ENCODE peak calls at places on chromosome 7, in nine cellular contexts. N, G, W, M, Q, D, P, Y and V are unnamed samples.

GRCh38 chr7:87604264-87604663 is 3.6 kb upstream of the ABCB1 start:
- DNase-seq in M (no peak), W (no peak), Q (no peak), G (no peak), Y (no peak), N (no peak), D (no peak), P (no peak), V (no peak)

GRCh38 chr7:112080441-112080840 is 125.8 kb downstream of the DOCK4 start:
- DNase-seq in Y (peak; percentile 40), N (no peak), Q (no peak), W (peak; percentile 85), P (peak; percentile 57), D (peak; percentile 67), M (peak; percentile 41), G (peak; percentile 89), V (peak; percentile 93)

GRCh38 chr7:22564511-22565045 is 64.6 kb upstream of the STEAP1B start:
- DNase-seq in M (peak; percentile 92), G (peak; percentile 81), P (no peak), Y (no peak), D (no peak), W (peak; percentile 96), N (no peak), Q (no peak), V (peak; percentile 97)

GRCh38 chr7:27173412-27174076 is 576 bp downstream of the HOXA10 start:
- DNase-seq in Q (peak; percentile 48), W (no peak), P (no peak), Y (no peak), M (peak; percentile 79), N (peak; percentile 79), G (peak; percentile 10), D (no peak), V (no peak)

GRCh38 chr7:149771199-149771636 is 2.2 kb downstream of the ZNF467 start:
- DNase-seq in P (no peak), Y (no peak), Q (no peak), G (no peak), D (no peak), W (no peak), N (peak; percentile 79), M (peak; percentile 76), V (no peak)

GRCh38 chr7:141945356-141945755 is 1.4 kb downstream of the CLEC5A start:
- DNase-seq in W (no peak), P (no peak), G (no peak), Q (no peak), N (no peak), Y (no peak), M (no peak), D (no peak), V (no peak)

GRCh38 chr7:5248201-5248885 is 34.4 kb upstream of the SLC29A4 start:
- DNase-seq in W (peak; percentile 8), G (peak; percentile 60), Y (peak; percentile 68), N (peak; percentile 91), M (no peak), Q (no peak), D (no peak), P (no peak), V (peak; percentile 51)

GRCh38 chr7:142450206-142450605 is 192.3 kb upstream of the PRSS58 start:
- DNase-seq in M (no peak), N (no peak), P (no peak), Y (no peak), Q (no peak), W (no peak), G (no peak), D (no peak), V (no peak)

GRCh38 chr7:150734293-150734692 is 2.9 kb upstream of the GIMAP5 start:
- DNase-seq in W (no peak), G (no peak), Y (no peak), N (no peak), P (peak; percentile 40), D (no peak), Q (no peak), M (no peak), V (no peak)

GRCh38 chr7:25124485-25125136 is 449 bp downstream of the CYCS start:
- DNase-seq in Y (no peak), W (peak; percentile 6), P (peak; percentile 38), G (peak; percentile 36), Q (no peak), D (no peak), M (peak; percentile 22), N (no peak), V (peak; percentile 37)

GRCh38 chr7:74083117-74083876 is at the start of gene LIMK1:
- DNase-seq in Y (no peak), N (peak; percentile 93), G (peak; percentile 84), D (peak; percentile 42), M (peak; percentile 99), W (peak; percentile 50), Q (peak; percentile 87), P (peak; percentile 86), V (peak; percentile 66)

GRCh38 chr7:129503725-129504124 is 1.4 kb downstream of the SMKR1 start:
- DNase-seq in M (no peak), Y (no peak), G (no peak), N (no peak), W (no peak), D (no peak), Q (no peak), P (no peak), V (no peak)

GRCh38 chr7:21251166-21251806 is 176.6 kb upstream of the SP4 start:
- DNase-seq in N (no peak), G (no peak), P (no peak), Y (no peak), Q (no peak), D (no peak), W (no peak), M (peak; percentile 19), V (no peak)

GRCh38 chr7:105011771-105012502 is 2.1 kb upstream of the KMT2E start:
- DNase-seq in N (no peak), G (no peak), Q (no peak), W (no peak), P (no peak), Y (no peak), D (no peak), M (peak; percentile 70), V (no peak)

GRCh38 chr7:29882481-29882880 is 76.2 kb downstream of the WIPF3 start:
- DNase-seq in Y (no peak), W (no peak), M (no peak), N (no peak), P (no peak), D (no peak), G (no peak), Q (no peak), V (no peak)

GRCh38 chr7:29883462-29884398 is 77.4 kb downstream of the WIPF3 start:
- DNase-seq in Y (no peak), G (no peak), Q (no peak), N (no peak), P (no peak), W (no peak), M (peak; percentile 79), D (no peak), V (no peak)

GRCh38 chr7:29885626-29886025 is 79.3 kb downstream of the WIPF3 start:
- DNase-seq in N (no peak), W (no peak), Q (no peak), M (no peak), P (no peak), Y (no peak), D (no peak), G (no peak), V (no peak)

GRCh38 chr7:29886827-29887226 is 80.5 kb downstream of the WIPF3 start:
- DNase-seq in G (no peak), Q (no peak), M (no peak), Y (no peak), W (no peak), N (no peak), D (no peak), P (no peak), V (no peak)

DNA sequence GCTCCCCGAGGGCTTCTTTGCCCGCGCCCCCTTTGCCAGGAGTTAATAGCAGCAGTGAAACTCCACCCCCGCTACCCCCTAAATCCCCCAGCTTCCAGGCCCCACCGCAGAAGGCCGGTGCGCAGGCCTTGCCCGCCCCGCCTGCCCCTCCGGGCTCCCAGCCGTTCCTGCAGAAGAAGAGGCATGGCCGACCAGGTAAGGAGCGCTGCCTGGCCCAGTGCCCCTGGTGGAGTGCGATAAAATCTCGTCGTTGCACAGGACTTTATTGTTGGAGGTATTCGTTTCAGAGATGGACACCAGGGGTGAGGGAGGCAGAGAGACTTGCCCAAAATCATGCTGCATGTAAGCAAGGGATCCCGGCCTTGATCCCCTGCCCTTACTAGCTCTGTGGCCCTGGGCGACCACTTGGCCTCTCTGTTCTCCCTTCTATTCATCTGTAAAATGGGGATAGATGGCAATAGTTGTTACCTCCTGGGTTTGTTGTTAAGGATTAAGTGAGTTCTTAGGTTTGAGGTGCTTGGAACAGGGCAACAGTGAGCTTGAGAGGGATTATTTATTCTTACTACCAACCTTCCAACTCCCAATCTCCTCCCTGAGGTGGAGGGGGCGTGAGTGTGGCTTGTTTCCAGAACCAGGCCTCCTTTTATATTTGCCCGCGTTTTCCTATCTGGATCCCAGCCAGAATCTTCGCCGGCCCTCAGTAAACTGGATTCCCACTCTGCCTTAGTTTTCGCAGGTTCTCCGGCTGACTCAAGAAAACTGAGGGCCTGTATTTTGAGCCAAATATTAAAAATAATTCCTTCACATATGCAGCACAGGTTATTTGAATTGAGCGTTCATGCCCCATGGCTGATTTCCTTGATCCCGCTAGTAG is 78.3 kb downstream of the WIPF3 start:
- DNase-seq in M (no peak), N (no peak), W (no peak), G (no peak), P (no peak), D (no peak), Y (no peak), Q (no peak), V (no peak)
- H3K4me3 ChIP-seq in M (no peak overlapping the region), N (no peak overlapping the region), W (no peak overlapping the region), G (no peak overlapping the region), P (no peak overlapping the region), D (no peak overlapping the region), Y (peak overlapping the region; percentile 40), Q (no peak overlapping the region), V (no peak overlapping the region)

GRCh38 chr7:110264288-110264687 is 826.6 kb upstream of the LRRN3 start:
- DNase-seq in G (no peak), N (no peak), P (no peak), D (no peak), Y (no peak), W (no peak), Q (no peak), M (no peak), V (no peak)
- TF ChIP-seq CTCF in G (no peak), N (no peak), P (no peak), D (no peak), Y (no peak), W (no peak), Q (no peak), M (no peak), V (no peak)

DNA sequence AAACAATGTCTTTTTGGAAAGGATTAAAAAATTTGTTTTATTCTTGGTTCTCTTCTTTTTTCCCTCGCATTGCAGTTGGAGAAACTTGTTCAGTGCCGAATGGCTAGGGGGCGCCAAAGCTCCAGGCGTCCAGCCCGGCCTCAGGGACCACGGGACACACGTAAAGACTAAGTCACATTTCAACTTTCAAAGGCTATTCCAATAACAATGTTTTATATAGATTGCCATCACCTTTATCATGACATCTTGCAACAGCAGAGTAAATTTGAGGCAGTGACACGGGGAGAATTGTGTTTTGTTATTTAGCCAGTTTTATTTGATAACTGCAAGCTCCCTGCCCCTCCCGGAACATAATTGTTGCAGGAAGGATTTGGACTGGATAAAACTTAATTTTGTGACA is 2.2 kb upstream of the IGFBP3 start:
- DNase-seq in Q (peak; percentile 76), G (peak; percentile 78), M (peak; percentile 78), D (no peak), Y (peak; percentile 38), W (peak; percentile 46), P (peak; percentile 39), N (peak; percentile 90), V (peak; percentile 81)
- H3K4me3 ChIP-seq in Q (no peak overlapping the region), G (no peak overlapping the region), M (peak overlapping the region; percentile 77), D (no peak overlapping the region), Y (no peak overlapping the region), W (peak overlapping the region; percentile 49), P (no peak overlapping the region), N (peak overlapping the region; percentile 59), V (no peak overlapping the region)

GRCh38 chr7:77910124-77910523 is 111.6 kb downstream of the PHTF2 start:
- DNase-seq in Q (no peak), M (no peak), Y (no peak), P (no peak), D (no peak), N (no peak), W (no peak), G (no peak), V (no peak)
- TF ChIP-seq CTCF in Q (no peak), M (peak; percentile 15), Y (no peak), P (no peak), D (peak; percentile 27), N (no peak), W (no peak), G (no peak), V (no peak)